ENCODE peak calls at places on chromosome 19, in nine cellular contexts. Z is PC-9, L is fibroblast of lung, O is Karpas-422, Q is GM23338, U is K562, S is H1, K is H9, I is MM.1S. P is an unnamed sample.

GRCh38 chr19:42412223-42412622 is 15.0 kb downstream of the LIPE start:
- DNase-seq in I (no peak), L (no peak), K (no peak), U (no peak), Z (peak; percentile 53), O (no peak), S (no peak), Q (peak; percentile 48), P (peak; percentile 70)

GRCh38 chr19:7916137-7916907 is 1.7 kb downstream of the TGFBR3L start:
- DNase-seq in L (no peak), U (no peak), Q (peak; percentile 71), Z (no peak), I (peak; percentile 39), S (peak; percentile 80), O (peak; percentile 77), K (peak; percentile 59), P (peak; percentile 68)

GRCh38 chr19:8449830-8450229 is 5.1 kb downstream of the HNRNPM start:
- DNase-seq in L (no peak), Z (peak; percentile 69), I (no peak), S (no peak), U (no peak), Q (peak; percentile 59), O (no peak), K (peak; percentile 41), P (no peak)

GRCh38 chr19:38173324-38174041 is 50.5 kb downstream of the DPF1 start:
- DNase-seq in Z (no peak), Q (no peak), K (no peak), O (no peak), U (no peak), S (no peak), I (no peak), L (peak; percentile 4), P (peak; percentile 76)

GRCh38 chr19:37829526-37829925 is 50.1 kb upstream of the ZNF573 start:
- DNase-seq in K (no peak), O (no peak), S (no peak), Z (no peak), L (no peak), U (no peak), I (no peak), Q (no peak), P (no peak)

GRCh38 chr19:35994868-35995654 is at the start of gene SDHAF1:
- DNase-seq in K (peak; percentile 96), Z (peak; percentile 86), O (peak; percentile 98), U (peak; percentile 98), Q (peak; percentile 98), L (peak; percentile 91), I (peak; percentile 97), S (peak; percentile 95), P (peak; percentile 97)

GRCh38 chr19:38697641-38698071 is 46.6 kb downstream of the CAPN12 start:
- DNase-seq in K (no peak), Q (no peak), Z (no peak), L (no peak), I (no peak), O (no peak), S (no peak), U (no peak), P (no peak)

GRCh38 chr19:21749090-21749489 is 18.3 kb downstream of the ZNF100 start:
- DNase-seq in S (no peak), K (no peak), Q (no peak), I (no peak), O (no peak), Z (no peak), U (no peak), L (no peak), P (no peak)

GRCh38 chr19:17236414-17236716 is 9.4 kb downstream of the NR2F6 start:
- DNase-seq in I (no peak), L (no peak), Q (peak; percentile 46), K (no peak), U (no peak), S (peak; percentile 70), Z (peak; percentile 35), O (no peak), P (no peak)

GRCh38 chr19:18464646-18465045 is 26.7 kb upstream of the ISYNA1 start:
- DNase-seq in O (no peak), Z (no peak), S (no peak), I (no peak), U (no peak), L (peak; percentile 98), K (no peak), Q (no peak), P (no peak)

GRCh38 chr19:17841810-17842662 is 5.7 kb downstream of the JAK3 start:
- DNase-seq in L (peak; percentile 83), Z (peak; percentile 91), O (peak; percentile 79), I (no peak), K (peak; percentile 99), S (peak; percentile 99), U (peak; percentile 95), Q (peak; percentile 99), P (peak; percentile 99)

GRCh38 chr19:19661675-19662251 is 1.7 kb downstream of the ATP13A1 start:
- DNase-seq in L (no peak), S (peak; percentile 30), Z (no peak), Q (no peak), U (peak; percentile 51), I (no peak), K (peak; percentile 26), O (peak; percentile 92), P (peak; percentile 60)

GRCh38 chr19:52936958-52937334 is 13.7 kb upstream of the ZNF888 start:
- DNase-seq in O (no peak), S (no peak), K (no peak), U (peak; percentile 47), Q (no peak), Z (no peak), I (no peak), L (no peak), P (no peak)

GRCh38 chr19:28492201-28492600 is 720.8 kb downstream of the UQCRFS1 start:
- DNase-seq in S (no peak), L (no peak), O (no peak), Q (no peak), I (peak; percentile 21), K (no peak), U (no peak), Z (no peak), P (no peak)

GRCh38 chr19:40758491-40758890 is 7.5 kb downstream of the SNRPA start:
- DNase-seq in Z (no peak), K (no peak), S (no peak), L (no peak), O (no peak), I (no peak), U (no peak), Q (no peak), P (no peak)
- H3K79me2 ChIP-seq in Z (peaks cover 52% of the 10 kb centered on the region), K (peaks cover 25% of the 10 kb centered on the region), S (peaks cover 22% of the 10 kb centered on the region), L (peaks cover 40% of the 10 kb centered on the region), O (peaks cover 50% of the 10 kb centered on the region), I (peaks cover 77% of the 10 kb centered on the region), U (peaks cover 67% of the 10 kb centered on the region), Q (peaks cover 71% of the 10 kb centered on the region), P (peaks cover 66% of the 10 kb centered on the region)

DNA sequence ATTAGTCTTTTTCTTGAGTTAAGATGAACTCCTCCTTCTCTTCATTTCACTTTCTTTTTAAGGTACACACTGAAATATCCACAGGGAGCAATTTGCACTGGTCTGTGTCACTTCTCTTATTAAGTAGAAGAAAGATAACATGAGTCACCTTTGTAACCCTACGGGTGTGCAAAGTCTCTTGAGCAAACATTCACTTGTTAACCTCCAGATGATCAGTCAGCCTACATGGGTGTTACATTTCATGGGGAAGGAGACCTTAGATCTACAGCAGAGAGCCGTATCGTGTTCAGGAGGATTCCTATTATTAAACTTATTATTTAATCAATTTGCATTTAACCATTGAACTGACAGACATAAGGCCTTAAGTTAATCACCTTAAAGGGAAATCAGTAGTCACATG is 5.1 kb downstream of the ZNF507 start:
- DNase-seq in S (no peak), Q (no peak), I (no peak), U (no peak), L (no peak), K (no peak), Z (peak; percentile 66), O (peak; percentile 54), P (no peak)
- H3K79me2 ChIP-seq in S (peaks cover 9% of the 10 kb centered on the region), Q (peaks cover 78% of the 10 kb centered on the region), I (peaks cover 63% of the 10 kb centered on the region), U (peaks cover 91% of the 10 kb centered on the region), L (peaks cover 61% of the 10 kb centered on the region), K (peaks cover 4% of the 10 kb centered on the region), Z (peaks cover 87% of the 10 kb centered on the region), O (peaks cover 95% of the 10 kb centered on the region), P (peaks cover 76% of the 10 kb centered on the region)

DNA sequence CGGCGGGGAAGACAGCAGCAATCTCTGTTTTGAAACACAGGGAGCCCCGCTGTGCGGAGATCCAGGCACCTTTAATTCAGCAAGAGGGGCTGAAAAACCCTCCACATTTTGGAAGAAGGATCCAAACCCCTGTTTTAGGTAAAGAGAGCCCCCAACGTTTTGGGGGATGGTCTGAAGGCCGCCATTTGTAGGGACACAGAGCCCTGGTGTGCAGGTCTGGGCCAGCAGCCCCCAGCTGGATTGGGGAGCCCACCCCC is 3.5 kb upstream of the HOOK2 start:
- DNase-seq in Z (no peak), L (no peak), S (no peak), I (no peak), Q (peak; percentile 54), O (no peak), U (no peak), K (no peak), P (no peak)
- H3K79me2 ChIP-seq in Z (peaks cover 39% of the 10 kb centered on the region), L (no peaks in the 10 kb centered on the region), S (no peaks in the 10 kb centered on the region), I (no peaks in the 10 kb centered on the region), Q (peaks cover 5% of the 10 kb centered on the region), O (no peaks in the 10 kb centered on the region), U (peaks cover 6% of the 10 kb centered on the region), K (no peaks in the 10 kb centered on the region), P (no peaks in the 10 kb centered on the region)

DNA sequence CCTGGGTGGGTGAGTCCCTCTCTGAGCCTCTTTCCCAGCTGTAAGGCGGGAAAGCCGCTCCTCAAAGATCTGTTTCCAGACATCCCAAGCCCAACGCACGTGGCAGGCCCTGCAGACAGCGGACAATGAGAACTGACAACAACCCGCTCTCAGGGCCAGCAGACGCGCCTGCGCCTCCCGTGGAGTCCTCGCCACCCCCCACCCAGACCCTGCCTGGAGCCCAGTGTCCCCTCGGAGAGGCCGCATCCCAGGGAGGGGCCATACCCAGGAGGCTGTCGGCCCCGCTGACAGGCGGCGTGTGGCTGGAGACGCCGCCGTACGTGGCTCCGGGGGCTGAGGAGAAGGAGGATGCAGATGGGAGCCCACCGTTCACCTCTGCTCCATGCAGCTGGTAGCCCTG is 16.3 kb upstream of the UQCR11 start:
- DNase-seq in S (no peak), L (no peak), I (no peak), O (no peak), Z (no peak), K (no peak), U (no peak), Q (no peak), P (no peak)
- H3K79me2 ChIP-seq in S (no peaks in the 10 kb centered on the region), L (no peaks in the 10 kb centered on the region), I (peaks cover 90% of the 10 kb centered on the region), O (peaks cover 6% of the 10 kb centered on the region), Z (no peaks in the 10 kb centered on the region), K (no peaks in the 10 kb centered on the region), U (peaks cover 2% of the 10 kb centered on the region), Q (peaks cover 9% of the 10 kb centered on the region), P (peaks cover 8% of the 10 kb centered on the region)

GRCh38 chr19:1489463-1489971 is 633 bp downstream of the PCSK4 start:
- DNase-seq in K (no peak), Q (no peak), Z (no peak), U (no peak), S (no peak), L (no peak), I (no peak), O (peak; percentile 41), P (peak; percentile 25)
- H3K79me2 ChIP-seq in K (no peaks in the 10 kb centered on the region), Q (no peaks in the 10 kb centered on the region), Z (peaks cover 11% of the 10 kb centered on the region), U (peaks cover 27% of the 10 kb centered on the region), S (no peaks in the 10 kb centered on the region), L (no peaks in the 10 kb centered on the region), I (no peaks in the 10 kb centered on the region), O (no peaks in the 10 kb centered on the region), P (no peaks in the 10 kb centered on the region)